ENCODE peak calls at places on chromosomes 2 and 18, in seven cellular contexts. A is mesenchymal stem cell, B is neuronal stem cell, S is mesendoderm, W is IMR-90, D is H1, P is trophoblast cell. G is an unnamed sample.

GRCh38 chr18:47407736-47408135 is 156.3 kb upstream of the SKOR2 start:
- DNase-seq in A (no peak), B (no peak), S (no peak), W (no peak), D (no peak), P (no peak), G (no peak)

GRCh38 chr18:4636957-4637356 is 181.8 kb upstream of the DLGAP1 start:
- DNase-seq in A (no peak), B (no peak), S (no peak), W (no peak), D (no peak), P (no peak), G (no peak)

GRCh38 chr2:128628206-128628605 is 309.5 kb upstream of the HS6ST1 start:
- DNase-seq in A (no peak), B (no peak), S (no peak), W (no peak), D (no peak), P (no peak), G (no peak)

GRCh38 chr18:12703714-12704113 is 872 bp downstream of the PSMG2 start:
- DNase-seq in A (peak), B (no peak), S (peak), W (peak), D (no peak), P (peak), G (no peak)

GRCh38 chr2:241111443-241111810 is 9.3 kb upstream of the MTERF4 start:
- DNase-seq in A (no peak), B (no peak), S (no peak), W (no peak), D (no peak), P (no peak), G (no peak)

GRCh38 chr2:218959761-218960195 is 312 bp downstream of the CDK5R2 start:
- DNase-seq in A (no peak), B (no peak), S (peak), W (no peak), D (no peak), P (no peak), G (peak)

GRCh38 chr2:26035110-26035728 is 1.3 kb downstream of the RAB10 start:
- DNase-seq in A (peak), B (no peak), S (peak), W (peak), D (no peak), P (peak), G (no peak)

GRCh38 chr18:79579807-79580480 is 99.7 kb upstream of the CTDP1 start:
- DNase-seq in A (no peak), B (no peak), S (no peak), W (no peak), D (no peak), P (no peak), G (peak)

GRCh38 chr18:62128157-62128556 is 58.7 kb downstream of the PIGN start:
- DNase-seq in A (peak), B (no peak), S (no peak), W (peak), D (no peak), P (no peak), G (no peak)

GRCh38 chr18:13070460-13070859 is 79.3 kb downstream of the CEP192 start:
- DNase-seq in A (peak), B (no peak), S (no peak), W (peak), D (no peak), P (no peak), G (no peak)

GRCh38 chr2:65465124-65465523 is 32.7 kb upstream of the SPRED2 start:
- DNase-seq in A (no peak), B (no peak), S (no peak), W (no peak), D (no peak), P (peak), G (no peak)

GRCh38 chr18:7749510-7749981 is 182.4 kb downstream of the PTPRM start:
- DNase-seq in A (peak), B (no peak), S (peak), W (no peak), D (no peak), P (peak), G (no peak)

GRCh38 chr2:219163156-219163555 is 2.5 kb upstream of the NHEJ1 start:
- DNase-seq in A (no peak), B (no peak), S (no peak), W (no peak), D (no peak), P (no peak), G (no peak)

GRCh38 chr2:215749092-215749957 is 264.0 kb downstream of the MREG start:
- DNase-seq in A (peak), B (no peak), S (no peak), W (peak), D (no peak), P (peak), G (no peak)

GRCh38 chr2:215747244-215747620 is 266.1 kb downstream of the MREG start:
- DNase-seq in A (no peak), B (no peak), S (no peak), W (peak), D (no peak), P (no peak), G (no peak)

GRCh38 chr2:215746507-215747243 is 266.7 kb downstream of the MREG start:
- DNase-seq in A (no peak), B (no peak), S (no peak), W (no peak), D (no peak), P (no peak), G (no peak)

GRCh38 chr2:215750763-215751162 is 262.6 kb downstream of the MREG start:
- DNase-seq in A (no peak), B (no peak), S (no peak), W (no peak), D (no peak), P (no peak), G (no peak)

DNA sequence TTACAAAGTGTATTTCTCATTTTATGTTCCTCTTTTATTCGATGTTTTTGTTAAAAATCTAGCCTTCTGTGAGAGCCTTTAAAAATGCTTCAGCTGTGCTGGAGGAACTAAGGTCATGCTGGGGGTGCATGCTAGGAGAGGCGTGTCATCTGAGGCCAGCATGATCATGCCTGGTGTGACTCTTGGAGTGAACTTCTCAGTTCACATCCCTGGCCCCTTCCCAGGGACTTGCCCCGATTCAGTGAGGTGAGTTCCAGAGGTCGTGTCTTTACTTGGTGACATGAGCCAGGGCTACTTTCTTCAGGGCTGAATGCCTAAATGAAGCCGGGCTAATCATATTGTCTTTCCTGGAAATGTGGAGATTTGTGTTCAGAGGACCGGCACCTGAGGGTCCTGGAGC is 264.9 kb downstream of the MREG start:
- DNase-seq in A (peak), B (no peak), S (no peak), W (peak), D (no peak), P (peak), G (no peak)
- H2BK5ac ChIP-seq in A (no peak), B (no peak), S (no peak), W (no peak), D (no peak), P (no peak), G (no peak)

GRCh38 chr2:121450301-121450700 is 80.4 kb upstream of the RNU4ATAC start:
- DNase-seq in A (no peak), B (no peak), S (no peak), W (no peak), D (no peak), P (no peak), G (no peak)

GRCh38 chr2:121442889-121443288 is 87.8 kb upstream of the RNU4ATAC start:
- DNase-seq in A (no peak), B (no peak), S (no peak), W (no peak), D (no peak), P (no peak), G (no peak)

GRCh38 chr2:121451373-121451772 is 79.3 kb upstream of the RNU4ATAC start:
- DNase-seq in A (peak), B (no peak), S (no peak), W (peak), D (no peak), P (no peak), G (no peak)

GRCh38 chr2:121446647-121447241 is 83.9 kb upstream of the RNU4ATAC start:
- DNase-seq in A (no peak), B (no peak), S (peak), W (no peak), D (no peak), P (no peak), G (no peak)
- H3K18ac ChIP-seq in A (no peak), B (no peak), S (no peak), W (no peak), D (no peak), P (no peak), G (no peak)

GRCh38 chr2:84452624-84453023 is 6.5 kb downstream of the SUCLG1 start:
- DNase-seq in A (no peak), B (no peak), S (no peak), W (no peak), D (no peak), P (no peak), G (no peak)
- H2BK5ac ChIP-seq in A (no peak), B (no peak), S (no peak), W (no peak), D (no peak), P (no peak), G (no peak)

GRCh38 chr18:11147962-11148654 is 1.3 kb downstream of the PIEZO2 start:
- DNase-seq in A (peak), B (no peak), S (peak), W (no peak), D (no peak), P (no peak), G (peak)

GRCh38 chr18:11146947-11147345 is 2.4 kb downstream of the PIEZO2 start:
- DNase-seq in A (no peak), B (no peak), S (peak), W (no peak), D (no peak), P (no peak), G (peak)

GRCh38 chr18:11147371-11147860 is 2.0 kb downstream of the PIEZO2 start:
- DNase-seq in A (peak), B (no peak), S (peak), W (no peak), D (no peak), P (no peak), G (peak)

GRCh38 chr18:11146238-11146946 is 3.0 kb downstream of the PIEZO2 start:
- DNase-seq in A (no peak), B (no peak), S (peak), W (no peak), D (no peak), P (no peak), G (peak)

DNA sequence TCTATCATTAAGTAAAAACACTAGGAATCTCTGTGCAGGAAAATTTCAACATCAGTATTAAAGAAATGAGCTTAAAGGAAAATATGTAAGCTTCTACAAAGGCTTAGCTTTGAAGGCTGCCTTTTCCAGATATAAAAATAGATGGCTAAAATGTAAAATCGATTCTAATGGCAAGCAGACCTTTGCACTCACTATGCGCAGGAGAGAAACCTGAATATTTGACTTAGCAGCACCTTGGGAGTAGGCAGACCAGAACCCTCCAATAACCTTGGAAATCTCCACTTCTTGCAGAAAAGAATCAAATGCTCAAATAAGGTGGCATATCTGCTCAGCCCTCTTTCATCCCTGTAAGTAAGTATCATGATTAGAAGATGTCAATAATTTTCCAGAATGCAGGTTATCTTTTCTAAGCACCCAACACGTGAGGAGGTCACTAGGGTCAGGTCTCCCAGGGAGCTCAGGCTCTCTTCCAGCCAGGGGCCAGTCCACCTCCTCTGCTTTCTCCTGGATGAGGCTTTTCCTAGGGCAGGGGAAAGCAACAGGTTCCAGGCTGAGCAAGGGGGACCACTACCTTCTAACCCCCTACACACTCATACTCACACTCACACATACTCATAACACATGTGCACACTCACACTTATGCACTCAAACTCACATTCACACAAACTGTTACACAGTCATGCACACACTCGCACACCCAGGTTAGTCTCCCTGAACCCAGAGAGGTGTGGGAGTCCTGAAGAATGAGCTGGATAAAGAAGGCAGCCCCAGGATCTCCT is 3.8 kb downstream of the PIEZO2 start:
- DNase-seq in A (no peak), B (no peak), S (no peak), W (no peak), D (no peak), P (no peak), G (no peak)
- H3K18ac ChIP-seq in A (no peak), B (no peak), S (no peak), W (no peak), D (no peak), P (no peak), G (peak)

GRCh38 chr2:11839916-11840315 is 93.5 kb downstream of the LPIN1 start:
- DNase-seq in A (peak), B (no peak), S (peak), W (peak), D (no peak), P (no peak), G (no peak)
- H2BK5ac ChIP-seq in A (no peak), B (no peak), S (no peak), W (no peak), D (no peak), P (no peak), G (no peak)

DNA sequence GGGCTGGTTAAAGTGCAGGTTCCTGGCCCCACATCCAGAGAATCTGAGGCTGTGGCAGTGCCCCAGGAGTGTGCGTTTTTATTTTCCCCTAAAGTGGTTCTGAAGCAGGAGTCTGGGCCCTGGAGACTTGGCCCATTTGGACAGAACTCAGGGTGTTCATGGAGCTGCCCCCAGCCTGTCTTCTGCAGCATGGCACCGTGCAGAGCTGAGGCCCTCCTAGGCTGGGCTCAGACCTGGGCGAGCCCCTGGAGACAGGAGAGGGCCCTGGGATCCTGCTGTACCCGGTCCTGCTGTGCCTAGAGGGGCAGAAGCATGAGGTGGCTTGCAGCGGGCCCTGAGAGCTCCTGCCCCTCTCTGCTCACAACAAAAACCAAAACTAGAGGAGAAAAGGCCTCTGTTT is 58.8 kb upstream of the B3GNT7 start:
- DNase-seq in A (no peak), B (no peak), S (no peak), W (no peak), D (no peak), P (no peak), G (no peak)
- H3K18ac ChIP-seq in A (no peak), B (no peak), S (peak), W (no peak), D (no peak), P (no peak), G (no peak)

DNA sequence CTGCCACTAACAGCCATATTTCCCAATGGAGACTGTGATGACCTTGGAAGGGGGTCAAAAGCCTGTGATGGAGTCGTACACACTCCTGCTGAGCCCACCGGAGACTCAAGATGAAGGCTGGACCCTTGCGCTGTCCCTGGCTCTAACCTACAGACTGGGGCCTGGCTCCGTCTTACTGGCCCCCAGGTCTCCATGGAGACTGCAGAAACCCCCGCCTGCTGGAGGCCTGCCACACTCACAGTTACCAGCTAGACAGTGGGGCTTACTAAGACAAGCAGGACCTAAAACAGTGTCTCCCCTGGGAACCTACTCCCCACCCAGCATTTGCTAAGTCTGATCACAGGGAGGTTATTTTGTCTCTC is 9.6 kb downstream of the C2orf72 start:
- DNase-seq in A (no peak), B (no peak), S (no peak), W (no peak), D (no peak), P (no peak), G (no peak)
- H2BK5ac ChIP-seq in A (no peak), B (no peak), S (no peak), W (no peak), D (no peak), P (no peak), G (no peak)

G was measured in H9.